ENCODE peak calls at places on chromosomes 16 and 17, in five cellular contexts. F is A549, C is GM12878, R is K562, T is H1. K is an unnamed sample.

GRCh38 chr17:31136319-31136718 is 41.5 kb downstream of the NF1 start:
- DNase-seq in F (peak; percentile 25), C (no peak), R (no peak), T (no peak), K (no peak)

GRCh38 chr16:20761175-20761574 is 2.6 kb upstream of the ACSM3 start:
- DNase-seq in F (no peak), C (no peak), R (no peak), T (no peak), K (no peak)

GRCh38 chr16:26550111-26550610 is 516.6 kb upstream of the C16orf82 start:
- DNase-seq in F (no peak), C (no peak), R (no peak), T (no peak), K (no peak)

GRCh38 chr16:11164482-11165270 is 91.3 kb downstream of the SOCS1 start:
- DNase-seq in F (no peak), C (no peak), R (no peak), T (no peak), K (no peak)

GRCh38 chr17:29155235-29155965 is 24.8 kb downstream of the MYO18A start:
- DNase-seq in F (peak; percentile 85), C (no peak), R (peak; percentile 72), T (no peak), K (peak; percentile 85)

GRCh38 chr17:34413443-34414076 is 50.5 kb upstream of the CCL1 start:
- DNase-seq in F (no peak), C (no peak), R (peak; percentile 40), T (no peak), K (no peak)

GRCh38 chr17:40556884-40557414 is 8.3 kb downstream of the CCR7 start:
- DNase-seq in F (no peak), C (no peak), R (peak; percentile 60), T (no peak), K (no peak)

GRCh38 chr17:57461082-57461481 is 204.8 kb downstream of the MSI2 start:
- DNase-seq in F (no peak), C (no peak), R (no peak), T (no peak), K (no peak)

GRCh38 chr17:34009946-34010345 is 245.1 kb upstream of the CCL2 start:
- DNase-seq in F (no peak), C (no peak), R (no peak), T (no peak), K (no peak)

GRCh38 chr16:89722392-89723278 is 1.3 kb downstream of the ZNF276 start:
- DNase-seq in F (peak; percentile 78), C (no peak), R (no peak), T (peak; percentile 62), K (no peak)

GRCh38 chr17:13310858-13311257 is 290.9 kb downstream of the HS3ST3A1 start:
- DNase-seq in F (no peak), C (no peak), R (no peak), T (no peak), K (no peak)

GRCh38 chr17:51251010-51251409 is 8.8 kb downstream of the MBTD1 start:
- DNase-seq in F (no peak), C (no peak), R (no peak), T (no peak), K (no peak)

GRCh38 chr17:39591958-39592954 is 15.5 kb downstream of the NEUROD2 start:
- DNase-seq in F (peak; percentile 64), C (no peak), R (peak; percentile 59), T (peak; percentile 90), K (peak; percentile 68)

GRCh38 chr17:77566151-77566550 is 392.4 kb upstream of the TNRC6C start:
- DNase-seq in F (no peak), C (no peak), R (no peak), T (no peak), K (no peak)

GRCh38 chr17:57403241-57403640 is 146.9 kb downstream of the MSI2 start:
- DNase-seq in F (no peak), C (no peak), R (no peak), T (no peak), K (no peak)

GRCh38 chr17:74215332-74215727 is 2.0 kb downstream of the TTYH2 start:
- DNase-seq in F (no peak), C (no peak), R (no peak), T (no peak), K (no peak)

GRCh38 chr16:67183284-67183626 is 508 bp downstream of the MATCAP1 start:
- DNase-seq in F (no peak), C (no peak), R (no peak), T (no peak), K (no peak)

GRCh38 chr16:67179421-67180080 is 4.2 kb downstream of the MATCAP1 start:
- DNase-seq in F (peak; percentile 57), C (no peak), R (no peak), T (no peak), K (no peak)

GRCh38 chr16:67182288-67182687 is 1.5 kb downstream of the MATCAP1 start:
- DNase-seq in F (no peak), C (no peak), R (no peak), T (no peak), K (no peak)

GRCh38 chr16:67180166-67180565 is 3.6 kb downstream of the MATCAP1 start:
- DNase-seq in F (no peak), C (no peak), R (no peak), T (no peak), K (no peak)

DNA sequence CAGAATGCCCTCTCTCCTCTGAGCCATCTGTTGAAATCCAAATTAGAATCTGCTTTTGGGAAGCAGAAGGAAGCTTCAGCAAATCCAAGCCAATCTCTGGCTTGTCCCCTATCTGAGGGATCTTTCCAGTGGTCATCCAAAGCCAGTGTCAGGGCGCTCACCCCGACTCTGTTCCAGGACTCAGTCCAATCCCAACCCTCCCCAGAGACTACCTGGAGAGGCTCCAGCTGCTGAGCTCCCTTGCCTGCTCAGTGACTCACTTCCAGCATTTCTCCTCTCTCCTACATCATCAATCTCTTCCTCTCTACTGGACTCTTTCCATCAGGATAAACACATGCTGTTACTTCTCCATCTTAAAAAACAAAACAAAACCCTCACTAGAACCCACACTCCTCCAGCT is 2.4 kb downstream of the MATCAP1 start:
- DNase-seq in F (no peak), C (no peak), R (no peak), T (no peak), K (no peak)
- TF ChIP-seq HDAC2 in F (no peak), C (no peak), R (no peak), T (no peak), K (no peak)

GRCh38 chr16:2007081-2007836 is 2.4 kb downstream of the ZNF598 start:
- DNase-seq in F (no peak), C (no peak), R (no peak), T (no peak), K (no peak)

GRCh38 chr16:2008631-2009301 is 855 bp downstream of the ZNF598 start:
- DNase-seq in F (no peak), C (no peak), R (peak; percentile 39), T (no peak), K (peak; percentile 65)

GRCh38 chr16:2009302-2009711 is 314 bp downstream of the ZNF598 start:
- DNase-seq in F (no peak), C (no peak), R (peak; percentile 76), T (no peak), K (no peak)

GRCh38 chr16:2008009-2008526 is 1.6 kb downstream of the ZNF598 start:
- DNase-seq in F (no peak), C (no peak), R (peak; percentile 46), T (no peak), K (no peak)

DNA sequence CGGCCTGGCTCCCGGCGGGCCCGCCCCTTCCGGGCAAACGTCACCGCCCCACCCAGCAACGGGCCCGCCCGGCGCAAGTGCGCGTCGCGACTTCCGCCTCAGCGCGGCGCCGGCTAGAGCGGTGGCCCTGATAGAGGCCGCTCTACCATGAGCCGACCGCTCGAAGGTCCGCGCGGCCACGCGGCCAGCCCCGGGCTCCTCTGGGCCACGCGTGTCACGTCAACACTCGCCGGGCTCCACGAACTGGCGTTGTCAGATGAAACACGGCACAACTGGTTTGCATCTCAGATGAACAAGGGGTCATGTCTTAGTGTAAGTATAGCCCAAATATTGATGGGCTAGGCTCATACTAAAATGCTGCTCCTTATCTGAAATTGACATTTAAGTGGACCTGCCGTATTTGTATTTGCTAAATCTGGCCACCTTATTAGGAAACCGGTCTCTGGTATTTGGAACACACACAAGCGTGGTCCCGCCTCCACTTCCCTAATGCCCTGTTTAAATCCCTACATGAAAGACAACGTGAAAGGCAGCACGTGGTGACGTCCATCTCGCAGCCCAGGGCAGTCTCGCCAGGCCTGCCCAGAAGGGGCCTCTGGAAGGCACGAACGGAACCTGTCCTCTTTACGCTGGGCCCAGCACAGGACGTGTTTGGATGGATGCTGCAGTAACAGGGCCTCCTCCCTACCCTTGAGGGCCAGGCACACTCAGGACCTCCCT is at the start of gene ZNF598:
- DNase-seq in F (peak; percentile 93), C (no peak), R (peak; percentile 90), T (peak; percentile 82), K (peak; percentile 73)
- TF ChIP-seq HDAC2 in F (no peak), C (no peak), R (peak; percentile 87), T (no peak), K (peak; percentile 45)

DNA sequence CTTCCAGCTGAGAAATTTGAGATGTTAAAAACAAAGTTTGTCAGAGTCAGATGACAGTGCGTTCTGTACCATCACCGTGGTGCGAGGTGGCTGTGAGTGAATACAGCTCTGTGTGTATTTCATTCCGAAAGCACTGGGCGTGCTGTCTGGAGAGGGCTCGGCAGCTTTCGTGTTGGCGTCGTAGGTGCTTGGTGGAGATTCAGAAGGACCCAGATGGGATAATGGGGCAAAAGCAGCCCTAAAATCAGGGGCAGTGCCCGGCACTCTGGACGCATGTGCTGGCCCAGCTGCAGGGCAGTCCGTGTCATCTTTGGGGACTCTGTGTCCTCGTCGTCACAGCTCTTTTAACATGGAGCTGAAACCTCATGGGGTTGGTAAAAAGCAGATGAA is 206.4 kb downstream of the RPTOR start:
- DNase-seq in F (no peak), C (no peak), R (no peak), T (no peak), K (no peak)
- TF ChIP-seq HDAC2 in F (no peak), C (no peak), R (no peak), T (no peak), K (no peak)

GRCh38 chr16:24117680-24118079 is 138.5 kb upstream of the CACNG3 start:
- DNase-seq in F (no peak), C (no peak), R (no peak), T (no peak), K (no peak)

GRCh38 chr16:24116371-24116770 is 139.8 kb upstream of the CACNG3 start:
- DNase-seq in F (no peak), C (no peak), R (peak; percentile 58), T (no peak), K (no peak)

GRCh38 chr16:24119807-24120206 is 136.3 kb upstream of the CACNG3 start:
- DNase-seq in F (no peak), C (no peak), R (no peak), T (no peak), K (no peak)

GRCh38 chr16:24116989-24117388 is 139.1 kb upstream of the CACNG3 start:
- DNase-seq in F (no peak), C (no peak), R (peak; percentile 28), T (no peak), K (no peak)

DNA sequence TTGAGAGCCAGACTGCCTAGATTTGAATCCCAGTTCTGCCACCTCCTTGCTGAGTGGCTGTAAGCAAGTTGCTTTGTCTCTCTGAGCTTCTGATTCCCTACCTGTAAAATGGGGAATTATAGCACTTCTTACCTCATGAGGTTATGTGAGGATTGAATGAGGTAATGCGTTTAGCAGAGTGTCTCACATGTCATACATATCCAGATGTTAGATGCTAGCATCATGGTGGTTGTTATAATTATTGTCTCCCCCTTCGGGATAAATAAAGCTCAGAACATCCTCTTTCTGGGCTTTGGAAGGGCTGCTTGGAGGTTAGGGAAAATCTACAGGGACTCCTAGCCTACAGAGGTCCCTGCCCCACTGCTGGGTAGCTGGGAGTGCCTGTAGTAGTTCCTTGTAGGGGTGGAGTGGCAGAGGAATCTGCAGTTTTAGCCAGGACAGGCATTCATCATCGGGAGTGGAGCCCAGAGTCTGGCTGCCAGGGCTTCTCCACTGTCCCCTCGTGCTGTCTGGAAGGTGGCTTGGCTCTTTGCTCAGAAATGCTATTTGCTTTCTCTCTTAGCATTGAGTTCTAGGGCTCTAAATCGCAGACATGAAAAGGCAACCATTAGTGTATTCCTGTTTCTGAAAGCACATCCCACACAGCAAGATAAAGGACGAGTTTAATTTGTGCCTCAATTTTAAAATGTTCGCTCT is 137.9 kb upstream of the CACNG3 start:
- DNase-seq in F (no peak), C (no peak), R (no peak), T (no peak), K (no peak)
- TF ChIP-seq HDAC2 in F (no peak), C (no peak), R (no peak), T (no peak), K (no peak)

K was measured in HepG2.